ENCODE peak calls at places on chromosomes 1 and 21, in four cellular contexts. G is stimulated activated CD4-positive, alpha-beta T cell treated with anti-CD3 and anti-CD28 coated beads, Interleukin-1b, Interleukin-23, amount 100 ng/mL, for 4 hours; K is HCT116; V is heart left ventricle. R is an unnamed sample.

GRCh38 chr1:227947678-227948492 is at the start of gene WNT9A:
- DNase-seq in G (no peak), K (no peak), V (peak), R (no peak)

GRCh38 chr21:28148400-28149064 is 844.1 kb downstream of the LTN1 start:
- DNase-seq in G (no peak), K (no peak), V (peak), R (no peak)

GRCh38 chr1:21857840-21858670 is 46.0 kb downstream of the LDLRAD2 start:
- DNase-seq in G (no peak), K (no peak), V (no peak), R (no peak)

GRCh38 chr1:56396524-56397067 is 182.8 kb downstream of the PLPP3 start:
- DNase-seq in G (no peak), K (no peak), V (no peak), R (no peak)

GRCh38 chr1:35564037-35564883 is 6.7 kb downstream of the NCDN start:
- DNase-seq in G (peak), K (peak), V (peak), R (peak)

GRCh38 chr1:205672395-205672889 is 7.9 kb downstream of the SLC45A3 start:
- DNase-seq in G (no peak), K (no peak), V (no peak), R (no peak)

GRCh38 chr1:50139339-50139738 is 30.6 kb downstream of the ELAVL4 start:
- DNase-seq in G (no peak), K (no peak), V (no peak), R (no peak)

GRCh38 chr1:151815716-151816327 is 10.6 kb upstream of the LINGO4 start:
- DNase-seq in G (no peak), K (no peak), V (no peak), R (no peak)

GRCh38 chr1:203692565-203693470 is 66.2 kb downstream of the ATP2B4 start:
- DNase-seq in G (no peak), K (peak), V (peak), R (peak)

GRCh38 chr1:223223091-223223995 is 80.3 kb upstream of the TLR5 start:
- DNase-seq in G (no peak), K (no peak), V (no peak), R (no peak)

GRCh38 chr1:115712911-115713609 is 55.5 kb downstream of the CASQ2 start:
- DNase-seq in G (no peak), K (no peak), V (no peak), R (no peak)

GRCh38 chr1:183033205-183033604 is 10.0 kb downstream of the LAMC1 start:
- DNase-seq in G (peak), K (peak), V (no peak), R (no peak)

GRCh38 chr1:229759037-229759435 is 133.0 kb downstream of the URB2 start:
- DNase-seq in G (no peak), K (no peak), V (no peak), R (no peak)

GRCh38 chr1:32924881-32925344 is 23.7 kb upstream of the TMEM54 start:
- DNase-seq in G (no peak), K (no peak), V (no peak), R (no peak)

GRCh38 chr1:59199734-59200376 is 97.0 kb upstream of the FGGY start:
- DNase-seq in G (no peak), K (no peak), V (no peak), R (no peak)

GRCh38 chr1:59149435-59149834 is 147.5 kb upstream of the FGGY start:
- DNase-seq in G (no peak), K (no peak), V (no peak), R (no peak)

GRCh38 chr1:40032240-40032891 is 8.2 kb upstream of the CAP1 start:
- DNase-seq in G (peak), K (peak), V (peak), R (no peak)

GRCh38 chr21:44085491-44086321 is 21.5 kb upstream of the PWP2 start:
- DNase-seq in G (no peak), K (no peak), V (no peak), R (no peak)

GRCh38 chr1:177065430-177065829 is 99.1 kb downstream of the ASTN1 start:
- DNase-seq in G (no peak), K (no peak), V (no peak), R (no peak)

GRCh38 chr1:97270508-97271307 is 549.1 kb downstream of the PTBP2 start:
- DNase-seq in G (no peak), K (no peak), V (no peak), R (no peak)

GRCh38 chr1:160774886-160775719 is 20.9 kb upstream of the LY9 start:
- DNase-seq in G (no peak), K (no peak), V (no peak), R (no peak)

GRCh38 chr1:54001620-54002019 is 16.4 kb downstream of the LDLRAD1 start:
- DNase-seq in G (no peak), K (no peak), V (no peak), R (no peak)

GRCh38 chr1:109910963-109911798 is 532 bp downstream of the CSF1 start:
- DNase-seq in G (no peak), K (no peak), V (no peak), R (no peak)

GRCh38 chr1:224502459-224503160 is 68.0 kb upstream of the WDR26 start:
- DNase-seq in G (no peak), K (no peak), V (no peak), R (no peak)

GRCh38 chr1:46285730-46286477 is 17.5 kb downstream of the LRRC41 start:
- DNase-seq in G (no peak), K (no peak), V (no peak), R (no peak)

GRCh38 chr1:185991266-185991665 is 257.1 kb downstream of the HMCN1 start:
- DNase-seq in G (no peak), K (no peak), V (no peak), R (no peak)

GRCh38 chr1:228554107-228554506 is 66.9 kb downstream of the RNF187 start:
- DNase-seq in G (no peak), K (no peak), V (no peak), R (no peak)

GRCh38 chr1:87878873-87879272 is 550.2 kb downstream of the LMO4 start:
- DNase-seq in G (no peak), K (no peak), V (no peak), R (no peak)

GRCh38 chr1:169925505-169926482 is 32.1 kb upstream of the SCYL3 start:
- DNase-seq in G (no peak), K (no peak), V (no peak), R (no peak)

GRCh38 chr1:197618065-197618464 is 157.2 kb downstream of the DENND1B start:
- DNase-seq in G (no peak), K (no peak), V (no peak), R (no peak)

GRCh38 chr1:23759277-23759676 is 16.0 kb downstream of the ELOA start:
- DNase-seq in G (no peak), K (no peak), V (peak), R (no peak)

GRCh38 chr1:229117664-229118300 is 153.1 kb upstream of the RAB4A start:
- DNase-seq in G (no peak), K (no peak), V (peak), R (peak)

GRCh38 chr1:235831148-235831547 is 35.6 kb downstream of the LYST start:
- DNase-seq in G (no peak), K (no peak), V (peak), R (no peak)

GRCh38 chr21:35138665-35139381 is 89.7 kb upstream of the RUNX1 start:
- DNase-seq in G (peak), K (peak), V (no peak), R (no peak)

GRCh38 chr1:225662155-225662554 is 9.2 kb upstream of the ENAH start:
- DNase-seq in G (no peak), K (no peak), V (no peak), R (no peak)

GRCh38 chr1:3590951-3591865 is 20.1 kb downstream of the MEGF6 start:
- DNase-seq in G (no peak), K (no peak), V (no peak), R (no peak)

GRCh38 chr1:201476670-201477344 is 7.8 kb upstream of the PHLDA3 start:
- DNase-seq in G (no peak), K (no peak), V (no peak), R (no peak)

GRCh38 chr1:94955767-94956632 is 29.1 kb upstream of the CNN3 start:
- DNase-seq in G (no peak), K (no peak), V (peak), R (no peak)

GRCh38 chr1:218874313-218874712 is 299.4 kb upstream of the LYPLAL1 start:
- DNase-seq in G (no peak), K (no peak), V (no peak), R (no peak)

GRCh38 chr1:59703918-59704378 is 110.8 kb upstream of the HOOK1 start:
- DNase-seq in G (no peak), K (no peak), V (no peak), R (no peak)

R was measured in thoracic aorta.